ENCODE peak calls at places on chromosome 20, in eight cellular contexts. A, V, D, F, T, Q, L and N are unnamed samples.
A peak's percentile ranks its signal among the peaks of the same experiment; 100 is the strongest.

GRCh38 chr20:47568019-47568418 is 66.3 kb downstream of the NCOA3 start:
- DNase-seq in A (no peak), V (peak; percentile 83), D (no peak), F (no peak), T (peak; percentile 90), Q (peak; percentile 32), L (peak; percentile 62), N (no peak)

GRCh38 chr20:3158968-3159431 is 665 bp downstream of the FASTKD5 start:
- DNase-seq in A (peak; percentile 58), V (no peak), D (no peak), F (no peak), T (peak; percentile 25), Q (no peak), L (no peak), N (no peak)

GRCh38 chr20:32018269-32019155 is 8.3 kb downstream of the CCM2L start:
- DNase-seq in A (peak; percentile 92), V (peak; percentile 36), D (peak; percentile 86), F (peak; percentile 31), T (no peak), Q (peak; percentile 76), L (peak; percentile 75), N (no peak)

GRCh38 chr20:17617868-17618672 is 48.2 kb downstream of the DSTN start:
- DNase-seq in A (no peak), V (peak; percentile 74), D (no peak), F (peak; percentile 42), T (no peak), Q (no peak), L (peak; percentile 66), N (no peak)

GRCh38 chr20:17281478-17281877 is 54.6 kb downstream of the PCSK2 start:
- DNase-seq in A (peak; percentile 74), V (no peak), D (no peak), F (no peak), T (peak; percentile 19), Q (peak; percentile 64), L (peak; percentile 15), N (no peak)

GRCh38 chr20:2086177-2086979 is 15.2 kb upstream of the STK35 start:
- DNase-seq in A (no peak), V (no peak), D (no peak), F (no peak), T (no peak), Q (no peak), L (no peak), N (no peak)

GRCh38 chr20:33232486-33233072 is 3.2 kb upstream of the BPIFA1 start:
- DNase-seq in A (no peak), V (no peak), D (no peak), F (no peak), T (no peak), Q (no peak), L (no peak), N (no peak)

GRCh38 chr20:3239026-3239866 is at the start of gene SLC4A11:
- DNase-seq in A (peak; percentile 76), V (peak; percentile 58), D (no peak), F (no peak), T (peak; percentile 33), Q (peak; percentile 56), L (peak; percentile 47), N (peak; percentile 87)

GRCh38 chr20:54088430-54088829 is 18.0 kb upstream of the BCAS1 start:
- DNase-seq in A (no peak), V (no peak), D (no peak), F (no peak), T (no peak), Q (no peak), L (no peak), N (no peak)

GRCh38 chr20:53087034-53087777 is 115.0 kb downstream of the TSHZ2 start:
- DNase-seq in A (no peak), V (no peak), D (no peak), F (no peak), T (no peak), Q (peak; percentile 46), L (peak; percentile 9), N (no peak)

GRCh38 chr20:25500880-25501351 is 84.4 kb downstream of the NINL start:
- DNase-seq in A (no peak), V (no peak), D (peak; percentile 74), F (no peak), T (no peak), Q (no peak), L (no peak), N (no peak)

GRCh38 chr20:48815537-48815936 is 12.3 kb downstream of the PREX1 start:
- DNase-seq in A (no peak), V (no peak), D (no peak), F (no peak), T (no peak), Q (no peak), L (no peak), N (no peak)

GRCh38 chr20:4797275-4797674 is 75.6 kb downstream of the PRND start:
- DNase-seq in A (no peak), V (no peak), D (no peak), F (no peak), T (peak; percentile 54), Q (no peak), L (no peak), N (no peak)

GRCh38 chr20:12372557-12372956 is 454.9 kb downstream of the BTBD3 start:
- DNase-seq in A (no peak), V (no peak), D (no peak), F (no peak), T (no peak), Q (peak; percentile 16), L (no peak), N (no peak)

GRCh38 chr20:61925555-61926252 is 140.0 kb downstream of the TAF4 start:
- DNase-seq in A (no peak), V (no peak), D (peak; percentile 48), F (no peak), T (peak; percentile 65), Q (no peak), L (no peak), N (no peak)

GRCh38 chr20:16608265-16608636 is 35.0 kb upstream of the KIF16B start:
- DNase-seq in A (no peak), V (no peak), D (no peak), F (no peak), T (no peak), Q (no peak), L (peak; percentile 6), N (no peak)

GRCh38 chr20:62087227-62087626 is 21.5 kb upstream of the TAF4 start:
- DNase-seq in A (peak; percentile 24), V (no peak), D (no peak), F (no peak), T (no peak), Q (no peak), L (no peak), N (no peak)

GRCh38 chr20:57867181-57867803 is 157.5 kb upstream of the PMEPA1 start:
- DNase-seq in A (no peak), V (no peak), D (no peak), F (no peak), T (no peak), Q (no peak), L (no peak), N (peak; percentile 47)

GRCh38 chr20:4406627-4407026 is 315.1 kb upstream of the PRND start:
- DNase-seq in A (no peak), V (no peak), D (no peak), F (no peak), T (peak; percentile 88), Q (no peak), L (no peak), N (peak; percentile 61)

DNA sequence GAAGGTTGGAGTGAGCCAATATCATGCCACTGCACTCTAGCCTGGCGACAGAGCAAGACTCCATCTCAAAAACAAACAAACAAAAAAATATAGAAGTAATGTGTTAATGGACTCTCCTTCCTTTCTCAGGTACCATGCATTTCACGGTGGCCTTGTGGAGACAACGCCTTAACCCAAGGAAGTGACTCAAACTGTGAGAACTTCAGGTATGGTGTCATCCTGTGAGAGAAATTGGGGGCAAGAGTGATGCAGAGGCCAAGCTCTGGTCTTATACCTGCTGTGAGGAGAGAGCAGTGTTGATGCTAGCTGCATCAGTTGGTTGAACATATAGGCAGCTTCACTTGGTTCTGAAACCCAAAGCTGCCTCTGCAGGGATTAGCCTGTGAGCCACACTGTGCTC is 6.2 kb downstream of the ITCH start:
- DNase-seq in A (no peak), V (no peak), D (no peak), F (no peak), T (no peak), Q (no peak), L (no peak), N (no peak)
- H3K27ac ChIP-seq in A (no peak overlapping the region), V (no peak overlapping the region), D (no peak overlapping the region), F (no peak overlapping the region), T (no peak overlapping the region), Q (no peak overlapping the region), L (no peak overlapping the region), N (no peak overlapping the region)

DNA sequence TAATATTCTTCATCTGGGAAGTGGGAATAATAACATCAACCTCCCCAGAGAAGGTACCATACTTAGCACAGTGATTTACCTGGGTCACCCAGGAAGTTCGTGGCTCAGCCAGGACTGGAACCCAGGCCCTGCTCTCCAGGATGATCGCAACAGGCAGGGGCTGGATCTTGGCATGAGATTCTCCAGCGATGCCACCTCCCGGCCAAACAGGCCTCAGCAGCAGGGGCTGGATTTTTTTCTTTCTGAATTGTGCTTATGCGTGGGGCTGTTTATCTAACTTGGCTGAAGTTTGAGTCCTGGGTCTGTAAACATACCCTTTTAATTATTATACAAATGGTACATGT is 129.5 kb upstream of the PTPN1 start:
- DNase-seq in A (no peak), V (peak; percentile 44), D (no peak), F (peak; percentile 63), T (peak; percentile 65), Q (peak; percentile 54), L (no peak), N (no peak)
- TF ChIP-seq CTCF in A (peak; percentile 36), V (peak; percentile 54), D (peak; percentile 41), F (peak; percentile 50), T (peak; percentile 72), Q (peak; percentile 79), L (no peak), N (peak; percentile 65)

GRCh38 chr20:43844778-43845614 is 69.7 kb upstream of the TOX2 start:
- DNase-seq in A (no peak), V (no peak), D (no peak), F (peak; percentile 26), T (peak; percentile 95), Q (no peak), L (no peak), N (peak; percentile 66)
- H3K4me1 ChIP-seq in A (no peaks in the 10 kb centered on the region), V (peaks cover 7% of the 10 kb centered on the region), D (peaks cover 14% of the 10 kb centered on the region), F (no peaks in the 10 kb centered on the region), T (peaks cover 20% of the 10 kb centered on the region), Q (no peaks in the 10 kb centered on the region), L (no peaks in the 10 kb centered on the region), N (peaks cover 22% of the 10 kb centered on the region)

GRCh38 chr20:35171753-35172433 is at the start of gene PROCR:
- DNase-seq in A (peak; percentile 60), V (peak; percentile 86), D (peak; percentile 92), F (peak; percentile 89), T (peak; percentile 90), Q (no peak), L (peak; percentile 74), N (peak; percentile 97)

GRCh38 chr20:35174458-35175216 is 2.8 kb downstream of the PROCR start:
- DNase-seq in A (peak; percentile 35), V (no peak), D (no peak), F (no peak), T (no peak), Q (peak; percentile 84), L (peak; percentile 34), N (no peak)

GRCh38 chr20:35172434-35172806 is 548 bp downstream of the PROCR start:
- DNase-seq in A (no peak), V (no peak), D (no peak), F (no peak), T (no peak), Q (no peak), L (no peak), N (no peak)

GRCh38 chr20:35173576-35174192 is 1.8 kb downstream of the PROCR start:
- DNase-seq in A (no peak), V (no peak), D (no peak), F (no peak), T (no peak), Q (no peak), L (no peak), N (no peak)

GRCh38 chr20:35171438-35171752 is 477 bp upstream of the PROCR start:
- DNase-seq in A (no peak), V (no peak), D (no peak), F (no peak), T (no peak), Q (no peak), L (no peak), N (no peak)
- H3K27ac ChIP-seq in A (no peak overlapping the region), V (peak overlapping the region; percentile 69), D (no peak overlapping the region), F (no peak overlapping the region), T (peak overlapping the region; percentile 2), Q (no peak overlapping the region), L (no peak overlapping the region), N (peak overlapping the region; percentile 10)